ENCODE peak calls at places on chromosomes 7 and 10, in six cellular contexts. One of them, this sample, is unnamed.

GRCh38 chr7:665251-665650 is 61.2 kb upstream of the DNAAF5 start:
- DNase-seq in T-helper 2 cell: no peak
- DNase-seq in Ammon's horn: no peak
- DNase-seq in ovary: peak
- DNase-seq in ELF-1: peak
- DNase-seq in IMR-90: peak
- DNase-seq in this sample: no peak

GRCh38 chr10:59907918-59908807 is 1.8 kb upstream of the CCDC6 start:
- DNase-seq in T-helper 2 cell: peak
- DNase-seq in Ammon's horn: peak
- DNase-seq in ovary: peak
- DNase-seq in ELF-1: peak
- DNase-seq in IMR-90: peak
- DNase-seq in this sample: peak

GRCh38 chr10:124894569-124895215 is 47.2 kb upstream of the ZRANB1 start:
- DNase-seq in T-helper 2 cell: no peak
- DNase-seq in Ammon's horn: no peak
- DNase-seq in ovary: no peak
- DNase-seq in ELF-1: no peak
- DNase-seq in IMR-90: peak
- DNase-seq in this sample: no peak

GRCh38 chr10:101120884-101121660 is 10.0 kb upstream of the TLX1 start:
- DNase-seq in T-helper 2 cell: peak
- DNase-seq in Ammon's horn: no peak
- DNase-seq in ovary: no peak
- DNase-seq in ELF-1: no peak
- DNase-seq in IMR-90: no peak
- DNase-seq in this sample: no peak

GRCh38 chr10:21166557-21167287 is 269.6 kb upstream of the NEBL start:
- DNase-seq in T-helper 2 cell: no peak
- DNase-seq in Ammon's horn: no peak
- DNase-seq in ovary: no peak
- DNase-seq in ELF-1: no peak
- DNase-seq in IMR-90: no peak
- DNase-seq in this sample: no peak

GRCh38 chr7:83934118-83934734 is 260.4 kb downstream of the SEMA3A start:
- DNase-seq in T-helper 2 cell: no peak
- DNase-seq in Ammon's horn: no peak
- DNase-seq in ovary: no peak
- DNase-seq in ELF-1: no peak
- DNase-seq in IMR-90: peak
- DNase-seq in this sample: no peak

GRCh38 chr10:34830527-34830926 is 15.4 kb upstream of the PARD3 start:
- DNase-seq in T-helper 2 cell: no peak
- DNase-seq in Ammon's horn: no peak
- DNase-seq in ovary: no peak
- DNase-seq in ELF-1: no peak
- DNase-seq in IMR-90: no peak
- DNase-seq in this sample: no peak

GRCh38 chr10:124259139-124259825 is 159.4 kb downstream of the OAT start:
- DNase-seq in T-helper 2 cell: peak
- DNase-seq in Ammon's horn: no peak
- DNase-seq in ovary: no peak
- DNase-seq in ELF-1: no peak
- DNase-seq in IMR-90: no peak
- DNase-seq in this sample: no peak

GRCh38 chr10:97792058-97792721 is 20.4 kb upstream of the SFRP5 start:
- DNase-seq in T-helper 2 cell: peak
- DNase-seq in Ammon's horn: peak
- DNase-seq in ovary: no peak
- DNase-seq in ELF-1: peak
- DNase-seq in IMR-90: peak
- DNase-seq in this sample: peak

GRCh38 chr7:75611557-75612178 is 119.5 kb downstream of the SPDYE5 start:
- DNase-seq in T-helper 2 cell: no peak
- DNase-seq in Ammon's horn: peak
- DNase-seq in ovary: peak
- DNase-seq in ELF-1: peak
- DNase-seq in IMR-90: no peak
- DNase-seq in this sample: peak

GRCh38 chr10:21495002-21495685 is 30.3 kb downstream of the SKIDA1 start:
- DNase-seq in T-helper 2 cell: no peak
- DNase-seq in Ammon's horn: no peak
- DNase-seq in ovary: peak
- DNase-seq in ELF-1: no peak
- DNase-seq in IMR-90: peak
- DNase-seq in this sample: no peak

GRCh38 chr7:141291541-141291940 is 217.7 kb downstream of the TMEM178B start:
- DNase-seq in T-helper 2 cell: no peak
- DNase-seq in Ammon's horn: no peak
- DNase-seq in ovary: no peak
- DNase-seq in ELF-1: no peak
- DNase-seq in IMR-90: no peak
- DNase-seq in this sample: no peak

GRCh38 chr10:127619550-127619949 is 70.4 kb downstream of the NPS start:
- DNase-seq in T-helper 2 cell: no peak
- DNase-seq in Ammon's horn: peak
- DNase-seq in ovary: no peak
- DNase-seq in ELF-1: no peak
- DNase-seq in IMR-90: no peak
- DNase-seq in this sample: peak

GRCh38 chr10:84683980-84684740 is 355.8 kb downstream of the CCSER2 start:
- DNase-seq in T-helper 2 cell: no peak
- DNase-seq in Ammon's horn: no peak
- DNase-seq in ovary: no peak
- DNase-seq in ELF-1: no peak
- DNase-seq in IMR-90: no peak
- DNase-seq in this sample: no peak

GRCh38 chr7:102117743-102118142 is 168.9 kb upstream of the SH2B2 start:
- DNase-seq in T-helper 2 cell: no peak
- DNase-seq in Ammon's horn: no peak
- DNase-seq in ovary: no peak
- DNase-seq in ELF-1: no peak
- DNase-seq in IMR-90: peak
- DNase-seq in this sample: no peak

GRCh38 chr10:79103078-79103477 is 34.3 kb downstream of the ZMIZ1 start:
- DNase-seq in T-helper 2 cell: no peak
- DNase-seq in Ammon's horn: no peak
- DNase-seq in ovary: no peak
- DNase-seq in ELF-1: no peak
- DNase-seq in IMR-90: no peak
- DNase-seq in this sample: no peak

GRCh38 chr10:129764901-129765663 is 199.0 kb downstream of the EBF3 start:
- DNase-seq in T-helper 2 cell: no peak
- DNase-seq in Ammon's horn: no peak
- DNase-seq in ovary: no peak
- DNase-seq in ELF-1: no peak
- DNase-seq in IMR-90: no peak
- DNase-seq in this sample: no peak

GRCh38 chr10:128310966-128311658 is 184.9 kb upstream of the MKI67 start:
- DNase-seq in T-helper 2 cell: no peak
- DNase-seq in Ammon's horn: no peak
- DNase-seq in ovary: no peak
- DNase-seq in ELF-1: peak
- DNase-seq in IMR-90: no peak
- DNase-seq in this sample: no peak

GRCh38 chr7:45143616-45144015 is 14.0 kb upstream of the RAMP3 start:
- DNase-seq in T-helper 2 cell: no peak
- DNase-seq in Ammon's horn: no peak
- DNase-seq in ovary: no peak
- DNase-seq in ELF-1: no peak
- DNase-seq in IMR-90: peak
- DNase-seq in this sample: no peak

GRCh38 chr10:7756360-7756992 is 31.3 kb downstream of the KIN start:
- DNase-seq in T-helper 2 cell: peak
- DNase-seq in Ammon's horn: peak
- DNase-seq in ovary: no peak
- DNase-seq in ELF-1: peak
- DNase-seq in IMR-90: peak
- DNase-seq in this sample: no peak

GRCh38 chr7:77570330-77571011 is 33.4 kb downstream of the PTPN12 start:
- DNase-seq in T-helper 2 cell: no peak
- DNase-seq in Ammon's horn: peak
- DNase-seq in ovary: no peak
- DNase-seq in ELF-1: no peak
- DNase-seq in IMR-90: peak
- DNase-seq in this sample: peak

GRCh38 chr7:9036080-9036479 is 602.7 kb downstream of the NXPH1 start:
- DNase-seq in T-helper 2 cell: no peak
- DNase-seq in Ammon's horn: no peak
- DNase-seq in ovary: no peak
- DNase-seq in ELF-1: no peak
- DNase-seq in IMR-90: no peak
- DNase-seq in this sample: no peak

GRCh38 chr7:4683043-4683883 is 1.2 kb downstream of the FOXK1 start:
- DNase-seq in T-helper 2 cell: peak
- DNase-seq in Ammon's horn: no peak
- DNase-seq in ovary: peak
- DNase-seq in ELF-1: no peak
- DNase-seq in IMR-90: no peak
- DNase-seq in this sample: no peak

GRCh38 chr10:33136781-33137180 is 178.8 kb upstream of the ITGB1 start:
- DNase-seq in T-helper 2 cell: peak
- DNase-seq in Ammon's horn: no peak
- DNase-seq in ovary: no peak
- DNase-seq in ELF-1: no peak
- DNase-seq in IMR-90: peak
- DNase-seq in this sample: peak

GRCh38 chr10:6269953-6270867 is 67.5 kb downstream of the PFKFB3 start:
- DNase-seq in T-helper 2 cell: peak
- DNase-seq in Ammon's horn: no peak
- DNase-seq in ovary: no peak
- DNase-seq in ELF-1: no peak
- DNase-seq in IMR-90: peak
- DNase-seq in this sample: no peak